ENCODE peak calls at places on chromosomes 3 and 15, in four cellular contexts. G is Ammon's horn, O is renal cortical epithelial cell, E is retina. Y is an unnamed sample.

GRCh38 chr15:56778761-56779160 is 45.5 kb upstream of the ZNF280D start:
- DNase-seq in O (no peak), G (no peak), E (no peak), Y (no peak)

GRCh38 chr3:157029365-157029790 is 130.6 kb downstream of the CCNL1 start:
- DNase-seq in O (no peak), E (no peak), G (no peak), Y (no peak)

GRCh38 chr3:108603689-108604088 is 14.2 kb downstream of the DZIP3 start:
- DNase-seq in O (peak), E (no peak), G (no peak), Y (no peak)

GRCh38 chr3:178353292-178353814 is 182.9 kb upstream of the KCNMB2 start:
- DNase-seq in E (no peak), O (no peak), G (no peak), Y (no peak)

GRCh38 chr3:173399001-173399400 is 1.5 kb downstream of the NLGN1 start:
- DNase-seq in G (no peak), E (no peak), O (peak), Y (no peak)

GRCh38 chr3:66997560-66998074 is 490 bp upstream of the KBTBD8 start:
- DNase-seq in O (peak), G (no peak), E (no peak), Y (no peak)

GRCh38 chr3:130242850-130243569 is 102.5 kb upstream of the COL6A5 start:
- DNase-seq in G (peak), O (no peak), E (no peak), Y (peak)

GRCh38 chr15:89383635-89384604 is 49.3 kb upstream of the POLG start:
- DNase-seq in G (peak), O (peak), E (peak), Y (peak)

GRCh38 chr15:78875107-78875914 is 2.6 kb downstream of the MORF4L1 start:
- DNase-seq in G (no peak), O (no peak), E (no peak), Y (no peak)

GRCh38 chr15:67542462-67543347 is at the start of gene MAP2K5:
- DNase-seq in O (peak), G (peak), E (peak), Y (peak)

GRCh38 chr3:132001036-132001435 is 33.8 kb downstream of the CPNE4 start:
- DNase-seq in G (no peak), O (no peak), E (no peak), Y (no peak)

GRCh38 chr3:141840737-141841544 is 35.5 kb upstream of the ATP1B3 start:
- DNase-seq in E (no peak), G (no peak), O (peak), Y (no peak)

GRCh38 chr3:128787256-128788253 is 61.6 kb downstream of the RAB7A start:
- DNase-seq in E (no peak), O (peak), G (no peak), Y (no peak)

GRCh38 chr3:169264711-169265110 is 398.8 kb downstream of the MECOM start:
- DNase-seq in E (peak), G (peak), O (peak), Y (peak)

GRCh38 chr3:57692404-57693191 is at the start of gene DENND6A:
- DNase-seq in G (peak), E (peak), O (peak), Y (peak)

GRCh38 chr3:185631108-185631507 is 45.0 kb downstream of the SENP2 start:
- DNase-seq in O (no peak), E (no peak), G (no peak), Y (no peak)